ENCODE peak calls at places on chromosomes 1 and 21, in four cellular contexts. Y is stimulated activated CD4-positive, alpha-beta T cell treated with anti-CD3 and anti-CD28 coated beads, Interleukin-15, amount 100 ng/mL, for 1 hour; E is NCI-H1417; V is uterus. W is an unnamed sample.

GRCh38 chr1:192805832-192806323 is 3.0 kb upstream of the RGS2 start:
- DNase-seq in Y (no peak), E (peak; percentile 15), V (no peak), W (peak; percentile 93)

GRCh38 chr1:113394043-113394862 is 3.9 kb downstream of the MAGI3 start:
- DNase-seq in Y (no peak), E (no peak), V (no peak), W (no peak)

GRCh38 chr21:39020751-39021474 is 162.3 kb downstream of the PSMG1 start:
- DNase-seq in Y (no peak), E (no peak), V (no peak), W (peak; percentile 75)

GRCh38 chr1:15455522-15455921 is 1.0 kb upstream of the CELA2A start:
- DNase-seq in Y (no peak), E (no peak), V (no peak), W (no peak)

GRCh38 chr1:205430631-205431305 is 8.9 kb upstream of the LEMD1 start:
- DNase-seq in Y (peak; percentile 16), E (peak; percentile 85), V (peak; percentile 69), W (peak; percentile 31)

GRCh38 chr1:41073971-41074370 is 52.4 kb upstream of the SLFNL1 start:
- DNase-seq in Y (no peak), E (no peak), V (no peak), W (peak; percentile 69)

GRCh38 chr1:41498809-41499208 is 14.3 kb upstream of the EDN2 start:
- DNase-seq in Y (no peak), E (no peak), V (no peak), W (peak; percentile 92)

GRCh38 chr1:147117109-147117508 is 55.2 kb downstream of the PRKAB2 start:
- DNase-seq in Y (no peak), E (no peak), V (no peak), W (no peak)

GRCh38 chr1:243482237-243483022 is 226.6 kb downstream of the SDCCAG8 start:
- DNase-seq in Y (no peak), E (no peak), V (no peak), W (peak; percentile 20)

W was measured in M059J.